ENCODE peak calls at places on chromosome 12, in ten cellular contexts. One of them, this sample, is unnamed. For H3K36me3, the result is how much of the 10 kb centered on the place peaks cover.

GRCh38 chr12:82858534-82858917 is 171.8 kb downstream of the TMTC2 start:
- DNase-seq in testis: no peak
- DNase-seq in psoas muscle: no peak
- DNase-seq in astrocyte: no peak
- DNase-seq in HCT116: no peak
- DNase-seq in tibial nerve: no peak
- DNase-seq in left ventricle myocardium inferior: no peak
- DNase-seq in upper lobe of right lung: no peak
- DNase-seq in aorta: no peak
- DNase-seq in transverse colon: no peak
- DNase-seq in this sample: no peak

GRCh38 chr12:81800298-81801148 is 41.4 kb upstream of the PPFIA2 start:
- DNase-seq in HCT116: no peak
- DNase-seq in testis: peak
- DNase-seq in astrocyte: peak
- DNase-seq in psoas muscle: no peak
- DNase-seq in upper lobe of right lung: no peak
- DNase-seq in transverse colon: no peak
- DNase-seq in aorta: no peak
- DNase-seq in tibial nerve: peak
- DNase-seq in left ventricle myocardium inferior: no peak
- DNase-seq in this sample: no peak

GRCh38 chr12:47744778-47745436 is 13.8 kb downstream of the RAPGEF3 start:
- DNase-seq in HCT116: no peak
- DNase-seq in aorta: no peak
- DNase-seq in transverse colon: no peak
- DNase-seq in upper lobe of right lung: no peak
- DNase-seq in testis: no peak
- DNase-seq in tibial nerve: no peak
- DNase-seq in astrocyte: no peak
- DNase-seq in psoas muscle: no peak
- DNase-seq in left ventricle myocardium inferior: no peak
- DNase-seq in this sample: no peak

GRCh38 chr12:48925218-48925871 is at the start of gene FKBP11:
- DNase-seq in left ventricle myocardium inferior: peak
- DNase-seq in transverse colon: peak
- DNase-seq in testis: peak
- DNase-seq in upper lobe of right lung: peak
- DNase-seq in astrocyte: peak
- DNase-seq in tibial nerve: peak
- DNase-seq in psoas muscle: peak
- DNase-seq in HCT116: no peak
- DNase-seq in aorta: peak
- DNase-seq in this sample: peak

GRCh38 chr12:16238661-16239060 is 38.8 kb downstream of the SLC15A5 start:
- DNase-seq in testis: no peak
- DNase-seq in astrocyte: no peak
- DNase-seq in upper lobe of right lung: no peak
- DNase-seq in transverse colon: no peak
- DNase-seq in aorta: no peak
- DNase-seq in HCT116: no peak
- DNase-seq in left ventricle myocardium inferior: no peak
- DNase-seq in tibial nerve: no peak
- DNase-seq in psoas muscle: no peak
- DNase-seq in this sample: no peak

GRCh38 chr12:50162225-50162624 is 4.9 kb downstream of the CERS5 start:
- DNase-seq in transverse colon: no peak
- DNase-seq in psoas muscle: no peak
- DNase-seq in tibial nerve: no peak
- DNase-seq in testis: no peak
- DNase-seq in astrocyte: peak
- DNase-seq in HCT116: no peak
- DNase-seq in left ventricle myocardium inferior: no peak
- DNase-seq in aorta: no peak
- DNase-seq in upper lobe of right lung: no peak
- DNase-seq in this sample: no peak

GRCh38 chr12:46722737-46723136 is 103.1 kb downstream of the SLC38A4 start:
- DNase-seq in tibial nerve: no peak
- DNase-seq in aorta: no peak
- DNase-seq in upper lobe of right lung: no peak
- DNase-seq in HCT116: no peak
- DNase-seq in testis: no peak
- DNase-seq in transverse colon: no peak
- DNase-seq in astrocyte: no peak
- DNase-seq in psoas muscle: no peak
- DNase-seq in left ventricle myocardium inferior: peak
- DNase-seq in this sample: no peak

GRCh38 chr12:2959508-2960431 is 573 bp downstream of the TEAD4 start:
- DNase-seq in left ventricle myocardium inferior: peak
- DNase-seq in transverse colon: peak
- DNase-seq in upper lobe of right lung: peak
- DNase-seq in testis: peak
- DNase-seq in psoas muscle: peak
- DNase-seq in tibial nerve: peak
- DNase-seq in HCT116: no peak
- DNase-seq in aorta: peak
- DNase-seq in astrocyte: peak
- DNase-seq in this sample: peak

GRCh38 chr12:51118706-51119105 is 35.3 kb upstream of the CSRNP2 start:
- DNase-seq in upper lobe of right lung: no peak
- DNase-seq in left ventricle myocardium inferior: no peak
- DNase-seq in aorta: no peak
- DNase-seq in psoas muscle: no peak
- DNase-seq in astrocyte: peak
- DNase-seq in tibial nerve: no peak
- DNase-seq in testis: no peak
- DNase-seq in transverse colon: no peak
- DNase-seq in HCT116: peak
- DNase-seq in this sample: no peak

GRCh38 chr12:24780969-24781368 is 167.9 kb downstream of the BCAT1 start:
- DNase-seq in HCT116: no peak
- DNase-seq in upper lobe of right lung: no peak
- DNase-seq in left ventricle myocardium inferior: no peak
- DNase-seq in astrocyte: no peak
- DNase-seq in testis: no peak
- DNase-seq in tibial nerve: no peak
- DNase-seq in aorta: no peak
- DNase-seq in psoas muscle: no peak
- DNase-seq in transverse colon: no peak
- DNase-seq in this sample: peak

GRCh38 chr12:30047499-30048262 is 263.9 kb upstream of the TMTC1 start:
- DNase-seq in upper lobe of right lung: no peak
- DNase-seq in astrocyte: peak
- DNase-seq in HCT116: no peak
- DNase-seq in transverse colon: no peak
- DNase-seq in left ventricle myocardium inferior: no peak
- DNase-seq in tibial nerve: no peak
- DNase-seq in psoas muscle: no peak
- DNase-seq in testis: no peak
- DNase-seq in aorta: no peak
- DNase-seq in this sample: peak

DNA sequence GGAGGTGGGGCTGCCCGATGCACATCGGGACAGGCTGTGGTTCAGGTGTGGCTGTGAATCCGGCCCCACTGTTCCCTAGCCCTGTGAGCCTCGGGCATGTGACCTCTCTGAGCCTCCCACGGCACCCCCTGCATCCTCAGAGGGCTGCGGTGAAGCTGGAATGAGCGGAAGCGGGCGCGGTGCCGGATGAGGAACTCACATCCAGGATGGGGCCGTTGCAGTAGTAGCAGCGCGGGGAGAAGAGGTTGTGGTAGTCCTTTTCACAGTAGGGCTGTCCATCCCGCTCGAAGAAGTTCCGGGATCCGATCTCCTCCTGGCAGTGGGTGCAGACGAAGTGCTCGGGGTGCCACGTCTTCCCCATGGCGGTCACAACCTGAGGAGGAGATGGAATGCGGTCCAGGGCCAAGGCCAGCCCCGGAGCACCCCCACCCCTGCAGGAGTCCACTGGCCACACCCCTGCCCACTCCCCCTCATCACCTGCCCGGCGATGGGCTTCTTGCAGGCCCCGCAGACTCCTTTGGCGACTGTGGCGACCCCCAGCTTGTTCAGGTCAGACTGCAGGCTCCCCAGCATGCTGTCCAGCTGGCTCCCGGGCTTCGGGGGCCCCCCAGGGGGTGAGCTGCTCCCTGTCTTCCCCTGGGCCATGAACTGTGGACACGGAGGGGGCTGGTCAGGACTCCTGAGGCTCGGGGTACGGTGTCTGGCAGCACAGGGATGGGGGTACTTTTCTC is 13.9 kb upstream of the RPLP0 start:
- DNase-seq in tibial nerve: no peak
- DNase-seq in left ventricle myocardium inferior: no peak
- DNase-seq in astrocyte: no peak
- DNase-seq in upper lobe of right lung: no peak
- DNase-seq in HCT116: no peak
- DNase-seq in aorta: peak
- DNase-seq in psoas muscle: no peak
- DNase-seq in testis: no peak
- DNase-seq in transverse colon: no peak
- DNase-seq in this sample: no peak
- H3K36me3 ChIP-seq in tibial nerve: under half
- H3K36me3 ChIP-seq in left ventricle myocardium inferior: half or more
- H3K36me3 ChIP-seq in astrocyte: under half
- H3K36me3 ChIP-seq in upper lobe of right lung: half or more
- H3K36me3 ChIP-seq in HCT116: under half
- H3K36me3 ChIP-seq in aorta: under half
- H3K36me3 ChIP-seq in psoas muscle: half or more
- H3K36me3 ChIP-seq in testis: under half
- H3K36me3 ChIP-seq in transverse colon: under half
- H3K36me3 ChIP-seq in this sample: half or more

GRCh38 chr12:4267904-4268548 is 5.5 kb upstream of the CCND2 start:
- DNase-seq in psoas muscle: no peak
- DNase-seq in upper lobe of right lung: no peak
- DNase-seq in aorta: no peak
- DNase-seq in astrocyte: no peak
- DNase-seq in HCT116: no peak
- DNase-seq in transverse colon: no peak
- DNase-seq in left ventricle myocardium inferior: no peak
- DNase-seq in tibial nerve: no peak
- DNase-seq in testis: no peak
- DNase-seq in this sample: no peak
- H3K27ac ChIP-seq in psoas muscle: no peak
- H3K27ac ChIP-seq in upper lobe of right lung: no peak
- H3K27ac ChIP-seq in aorta: no peak
- H3K27ac ChIP-seq in astrocyte: no peak
- H3K27ac ChIP-seq in HCT116: no peak
- H3K27ac ChIP-seq in transverse colon: peak
- H3K27ac ChIP-seq in left ventricle myocardium inferior: peak
- H3K27ac ChIP-seq in tibial nerve: peak
- H3K27ac ChIP-seq in testis: no peak
- H3K27ac ChIP-seq in this sample: no peak

GRCh38 chr12:131986847-131987398 is 37.2 kb downstream of the EP400 start:
- DNase-seq in psoas muscle: no peak
- DNase-seq in HCT116: no peak
- DNase-seq in astrocyte: no peak
- DNase-seq in upper lobe of right lung: no peak
- DNase-seq in tibial nerve: no peak
- DNase-seq in left ventricle myocardium inferior: no peak
- DNase-seq in transverse colon: no peak
- DNase-seq in aorta: no peak
- DNase-seq in testis: peak
- DNase-seq in this sample: peak
- H3K36me3 ChIP-seq in psoas muscle: half or more
- H3K36me3 ChIP-seq in HCT116: under half
- H3K36me3 ChIP-seq in astrocyte: under half
- H3K36me3 ChIP-seq in upper lobe of right lung: half or more
- H3K36me3 ChIP-seq in tibial nerve: under half
- H3K36me3 ChIP-seq in left ventricle myocardium inferior: half or more
- H3K36me3 ChIP-seq in transverse colon: under half
- H3K36me3 ChIP-seq in aorta: under half
- H3K36me3 ChIP-seq in testis: under half
- H3K36me3 ChIP-seq in this sample: under half

GRCh38 chr12:12450043-12450451 is 93.2 kb downstream of the BORCS5 start:
- DNase-seq in aorta: no peak
- DNase-seq in testis: no peak
- DNase-seq in upper lobe of right lung: no peak
- DNase-seq in transverse colon: no peak
- DNase-seq in left ventricle myocardium inferior: no peak
- DNase-seq in psoas muscle: no peak
- DNase-seq in tibial nerve: no peak
- DNase-seq in astrocyte: no peak
- DNase-seq in HCT116: no peak
- DNase-seq in this sample: no peak
- H3K27ac ChIP-seq in aorta: peak
- H3K27ac ChIP-seq in testis: peak
- H3K27ac ChIP-seq in upper lobe of right lung: peak
- H3K27ac ChIP-seq in transverse colon: no peak
- H3K27ac ChIP-seq in left ventricle myocardium inferior: no peak
- H3K27ac ChIP-seq in psoas muscle: no peak
- H3K27ac ChIP-seq in tibial nerve: no peak
- H3K27ac ChIP-seq in astrocyte: no peak
- H3K27ac ChIP-seq in HCT116: no peak
- H3K27ac ChIP-seq in this sample: no peak

DNA sequence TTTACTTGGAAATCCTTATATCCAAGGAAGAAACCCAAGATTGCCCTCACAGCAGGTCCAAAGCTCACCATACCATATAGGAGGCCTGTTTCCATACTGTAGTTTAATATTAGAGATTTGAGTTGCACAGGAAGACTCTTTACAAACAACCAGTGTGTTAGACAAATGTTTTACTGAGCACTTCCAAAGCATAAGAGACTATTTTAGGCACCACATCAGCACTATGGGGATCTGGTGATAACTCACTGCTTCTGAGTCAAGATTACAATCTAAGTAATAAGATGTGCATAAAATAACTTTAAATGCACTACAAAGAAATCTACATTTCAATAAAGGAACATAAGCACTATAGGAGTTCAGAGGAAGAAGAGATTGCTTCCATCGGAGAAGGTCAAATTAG is 71.4 kb downstream of the SPPL3 start:
- DNase-seq in aorta: no peak
- DNase-seq in left ventricle myocardium inferior: no peak
- DNase-seq in psoas muscle: no peak
- DNase-seq in tibial nerve: no peak
- DNase-seq in upper lobe of right lung: no peak
- DNase-seq in transverse colon: no peak
- DNase-seq in testis: no peak
- DNase-seq in astrocyte: no peak
- DNase-seq in HCT116: no peak
- DNase-seq in this sample: no peak
- H3K36me3 ChIP-seq in aorta: under half
- H3K36me3 ChIP-seq in left ventricle myocardium inferior: under half
- H3K36me3 ChIP-seq in psoas muscle: under half
- H3K36me3 ChIP-seq in tibial nerve: under half
- H3K36me3 ChIP-seq in upper lobe of right lung: under half
- H3K36me3 ChIP-seq in transverse colon: under half
- H3K36me3 ChIP-seq in testis: under half
- H3K36me3 ChIP-seq in astrocyte: under half
- H3K36me3 ChIP-seq in HCT116: under half
- H3K36me3 ChIP-seq in this sample: under half

GRCh38 chr12:103840881-103841689 is at the start of gene NT5DC3:
- DNase-seq in transverse colon: peak
- DNase-seq in testis: peak
- DNase-seq in aorta: peak
- DNase-seq in HCT116: peak
- DNase-seq in psoas muscle: peak
- DNase-seq in tibial nerve: peak
- DNase-seq in upper lobe of right lung: peak
- DNase-seq in astrocyte: peak
- DNase-seq in left ventricle myocardium inferior: peak
- DNase-seq in this sample: peak
- H3K27ac ChIP-seq in transverse colon: peak
- H3K27ac ChIP-seq in testis: peak
- H3K27ac ChIP-seq in aorta: peak
- H3K27ac ChIP-seq in HCT116: peak
- H3K27ac ChIP-seq in psoas muscle: peak
- H3K27ac ChIP-seq in tibial nerve: peak
- H3K27ac ChIP-seq in upper lobe of right lung: no peak
- H3K27ac ChIP-seq in astrocyte: peak
- H3K27ac ChIP-seq in left ventricle myocardium inferior: peak
- H3K27ac ChIP-seq in this sample: peak

GRCh38 chr12:124424516-124424905 is 129.6 kb downstream of the RFLNA start:
- DNase-seq in psoas muscle: no peak
- DNase-seq in aorta: no peak
- DNase-seq in transverse colon: no peak
- DNase-seq in left ventricle myocardium inferior: no peak
- DNase-seq in testis: no peak
- DNase-seq in tibial nerve: no peak
- DNase-seq in HCT116: no peak
- DNase-seq in upper lobe of right lung: no peak
- DNase-seq in astrocyte: no peak
- DNase-seq in this sample: no peak
- H3K36me3 ChIP-seq in psoas muscle: under half
- H3K36me3 ChIP-seq in aorta: under half
- H3K36me3 ChIP-seq in transverse colon: under half
- H3K36me3 ChIP-seq in left ventricle myocardium inferior: under half
- H3K36me3 ChIP-seq in testis: under half
- H3K36me3 ChIP-seq in tibial nerve: under half
- H3K36me3 ChIP-seq in HCT116: under half
- H3K36me3 ChIP-seq in upper lobe of right lung: half or more
- H3K36me3 ChIP-seq in astrocyte: under half
- H3K36me3 ChIP-seq in this sample: half or more

This sample was measured in A673.